ENCODE peak calls at places on chromosomes 3 and 15, in eight cellular contexts. One of them, this sample, is unnamed.

GRCh38 chr3:108403921-108404320 is 106.5 kb downstream of the MYH15 start:
- DNase-seq in GM23248: peak; percentile 23
- DNase-seq in dermis microvascular lymphatic vessel endothelial cell: no peak
- DNase-seq in omental fat pad: no peak
- DNase-seq in DMS53: no peak
- DNase-seq in uterus: no peak
- DNase-seq in H9: no peak
- DNase-seq in tibial artery: no peak
- DNase-seq in this sample: no peak

GRCh38 chr3:98022978-98023820 is 11.9 kb downstream of the GABRR3 start:
- DNase-seq in GM23248: peak; percentile 73
- DNase-seq in dermis microvascular lymphatic vessel endothelial cell: peak; percentile 76
- DNase-seq in omental fat pad: peak; percentile 100
- DNase-seq in DMS53: peak; percentile 80
- DNase-seq in uterus: peak; percentile 89
- DNase-seq in H9: peak; percentile 83
- DNase-seq in tibial artery: peak; percentile 91
- DNase-seq in this sample: peak; percentile 46

GRCh38 chr15:64893481-64894394 is 18.0 kb upstream of the ANKDD1A start:
- DNase-seq in GM23248: peak; percentile 88
- DNase-seq in dermis microvascular lymphatic vessel endothelial cell: peak; percentile 100
- DNase-seq in omental fat pad: peak; percentile 63
- DNase-seq in DMS53: peak; percentile 92
- DNase-seq in uterus: peak; percentile 96
- DNase-seq in H9: peak; percentile 99
- DNase-seq in tibial artery: peak; percentile 91
- DNase-seq in this sample: peak; percentile 79

GRCh38 chr15:72604794-72605193 is 49.7 kb upstream of the GOLGA6B start:
- DNase-seq in GM23248: peak; percentile 20
- DNase-seq in dermis microvascular lymphatic vessel endothelial cell: peak; percentile 5
- DNase-seq in omental fat pad: no peak
- DNase-seq in DMS53: peak; percentile 12
- DNase-seq in uterus: no peak
- DNase-seq in H9: peak; percentile 90
- DNase-seq in tibial artery: no peak
- DNase-seq in this sample: peak; percentile 19

GRCh38 chr15:96390986-96391385 is 60.5 kb downstream of the NR2F2 start:
- DNase-seq in GM23248: peak; percentile 12
- DNase-seq in dermis microvascular lymphatic vessel endothelial cell: no peak
- DNase-seq in omental fat pad: no peak
- DNase-seq in DMS53: no peak
- DNase-seq in uterus: no peak
- DNase-seq in H9: no peak
- DNase-seq in tibial artery: no peak
- DNase-seq in this sample: peak; percentile 69

GRCh38 chr3:183536238-183536880 is 19.1 kb downstream of the KLHL6 start:
- DNase-seq in GM23248: no peak
- DNase-seq in dermis microvascular lymphatic vessel endothelial cell: no peak
- DNase-seq in omental fat pad: no peak
- DNase-seq in DMS53: no peak
- DNase-seq in uterus: no peak
- DNase-seq in H9: no peak
- DNase-seq in tibial artery: no peak
- DNase-seq in this sample: no peak

GRCh38 chr3:184361932-184362667 is 590 bp downstream of the POLR2H start:
- DNase-seq in GM23248: peak; percentile 72
- DNase-seq in dermis microvascular lymphatic vessel endothelial cell: no peak
- DNase-seq in omental fat pad: no peak
- DNase-seq in DMS53: peak; percentile 89
- DNase-seq in uterus: no peak
- DNase-seq in H9: peak; percentile 79
- DNase-seq in tibial artery: peak; percentile 78
- DNase-seq in this sample: peak; percentile 79

GRCh38 chr3:170003881-170004356 is 33.9 kb upstream of the GPR160 start:
- DNase-seq in GM23248: no peak
- DNase-seq in dermis microvascular lymphatic vessel endothelial cell: peak; percentile 36
- DNase-seq in omental fat pad: no peak
- DNase-seq in DMS53: no peak
- DNase-seq in uterus: no peak
- DNase-seq in H9: no peak
- DNase-seq in tibial artery: no peak
- DNase-seq in this sample: no peak

GRCh38 chr3:58032186-58032585 is 24.0 kb downstream of the FLNB start:
- DNase-seq in GM23248: peak; percentile 85
- DNase-seq in dermis microvascular lymphatic vessel endothelial cell: no peak
- DNase-seq in omental fat pad: no peak
- DNase-seq in DMS53: no peak
- DNase-seq in uterus: no peak
- DNase-seq in H9: no peak
- DNase-seq in tibial artery: no peak
- DNase-seq in this sample: no peak

GRCh38 chr3:27568393-27568792 is 84.2 kb upstream of the SLC4A7 start:
- DNase-seq in GM23248: peak; percentile 95
- DNase-seq in dermis microvascular lymphatic vessel endothelial cell: no peak
- DNase-seq in omental fat pad: no peak
- DNase-seq in DMS53: no peak
- DNase-seq in uterus: peak; percentile 63
- DNase-seq in H9: no peak
- DNase-seq in tibial artery: peak; percentile 74
- DNase-seq in this sample: peak; percentile 73

GRCh38 chr15:68449389-68449788 is 17.4 kb upstream of the ITGA11 start:
- DNase-seq in GM23248: no peak
- DNase-seq in dermis microvascular lymphatic vessel endothelial cell: no peak
- DNase-seq in omental fat pad: no peak
- DNase-seq in DMS53: no peak
- DNase-seq in uterus: no peak
- DNase-seq in H9: no peak
- DNase-seq in tibial artery: no peak
- DNase-seq in this sample: no peak

GRCh38 chr3:18767756-18768303 is 342.7 kb upstream of the SATB1 start:
- DNase-seq in GM23248: no peak
- DNase-seq in dermis microvascular lymphatic vessel endothelial cell: no peak
- DNase-seq in omental fat pad: no peak
- DNase-seq in DMS53: peak; percentile 50
- DNase-seq in uterus: no peak
- DNase-seq in H9: no peak
- DNase-seq in tibial artery: no peak
- DNase-seq in this sample: no peak

GRCh38 chr3:106825962-106826605 is 551.2 kb upstream of the CCDC54 start:
- DNase-seq in GM23248: peak; percentile 85
- DNase-seq in dermis microvascular lymphatic vessel endothelial cell: no peak
- DNase-seq in omental fat pad: no peak
- DNase-seq in DMS53: peak; percentile 4
- DNase-seq in uterus: no peak
- DNase-seq in H9: no peak
- DNase-seq in tibial artery: no peak
- DNase-seq in this sample: peak; percentile 61

GRCh38 chr3:101850327-101851048 is 1.2 kb downstream of the NFKBIZ start:
- DNase-seq in GM23248: peak; percentile 81
- DNase-seq in dermis microvascular lymphatic vessel endothelial cell: peak; percentile 74
- DNase-seq in omental fat pad: no peak
- DNase-seq in DMS53: peak; percentile 22
- DNase-seq in uterus: no peak
- DNase-seq in H9: no peak
- DNase-seq in tibial artery: no peak
- DNase-seq in this sample: peak; percentile 30

GRCh38 chr15:92683511-92683834 is 27.9 kb upstream of the FAM174B start:
- DNase-seq in GM23248: peak; percentile 37
- DNase-seq in dermis microvascular lymphatic vessel endothelial cell: peak; percentile 61
- DNase-seq in omental fat pad: no peak
- DNase-seq in DMS53: peak; percentile 73
- DNase-seq in uterus: peak; percentile 40
- DNase-seq in H9: peak; percentile 88
- DNase-seq in tibial artery: no peak
- DNase-seq in this sample: no peak

GRCh38 chr15:80403712-80404056 is 498 bp upstream of the ARNT2 start:
- DNase-seq in GM23248: no peak
- DNase-seq in dermis microvascular lymphatic vessel endothelial cell: no peak
- DNase-seq in omental fat pad: no peak
- DNase-seq in DMS53: peak; percentile 65
- DNase-seq in uterus: no peak
- DNase-seq in H9: peak; percentile 50
- DNase-seq in tibial artery: no peak
- DNase-seq in this sample: no peak

GRCh38 chr3:121651684-121652083 is 9.0 kb downstream of the HCLS1 start:
- DNase-seq in GM23248: peak; percentile 14
- DNase-seq in dermis microvascular lymphatic vessel endothelial cell: peak; percentile 58
- DNase-seq in omental fat pad: no peak
- DNase-seq in DMS53: peak; percentile 83
- DNase-seq in uterus: no peak
- DNase-seq in H9: no peak
- DNase-seq in tibial artery: no peak
- DNase-seq in this sample: no peak

GRCh38 chr3:34183581-34184313 is 385.3 kb downstream of the PDCD6IP start:
- DNase-seq in GM23248: no peak
- DNase-seq in dermis microvascular lymphatic vessel endothelial cell: no peak
- DNase-seq in omental fat pad: no peak
- DNase-seq in DMS53: peak; percentile 17
- DNase-seq in uterus: no peak
- DNase-seq in H9: no peak
- DNase-seq in tibial artery: no peak
- DNase-seq in this sample: no peak

GRCh38 chr3:94413721-94414106 is 350.9 kb downstream of the NSUN3 start:
- DNase-seq in GM23248: peak; percentile 65
- DNase-seq in dermis microvascular lymphatic vessel endothelial cell: no peak
- DNase-seq in omental fat pad: no peak
- DNase-seq in DMS53: no peak
- DNase-seq in uterus: no peak
- DNase-seq in H9: no peak
- DNase-seq in tibial artery: no peak
- DNase-seq in this sample: peak; percentile 69